ENCODE peak calls at places on chromosomes 7 and 10, in ten cellular contexts. I is colonic mucosa, L is fibroblast of lung, Z is right cardiac atrium, R is AG10803, E is A549, D is psoas muscle, S is AG09309, A is pancreas, C is fibroblast of pulmonary artery. P is an unnamed sample.

GRCh38 chr7:86991093-86991769 is 68.2 kb downstream of the ELAPOR2 start:
- DNase-seq in I (no peak), L (no peak), Z (no peak), R (no peak), E (no peak), D (no peak), S (no peak), A (no peak), C (no peak), P (no peak)

GRCh38 chr7:128904381-128905197 is 5.9 kb downstream of the KCP start:
- DNase-seq in I (no peak), L (peak), Z (no peak), R (peak), E (peak), D (no peak), S (no peak), A (peak), C (peak), P (no peak)

GRCh38 chr7:17516768-17517167 is 218.3 kb downstream of the AHR start:
- DNase-seq in I (no peak), L (peak), Z (no peak), R (peak), E (no peak), D (no peak), S (peak), A (no peak), C (no peak), P (no peak)

GRCh38 chr10:909831-910230 is 21.7 kb downstream of the LARP4B start:
- DNase-seq in I (no peak), L (peak), Z (no peak), R (peak), E (no peak), D (no peak), S (no peak), A (no peak), C (peak), P (no peak)

GRCh38 chr10:108036298-108036697 is 871.8 kb upstream of the SORCS1 start:
- DNase-seq in I (no peak), L (no peak), Z (no peak), R (no peak), E (no peak), D (no peak), S (no peak), A (no peak), C (no peak), P (no peak)

GRCh38 chr7:77393261-77393660 is 22.9 kb downstream of the GSAP start:
- DNase-seq in I (no peak), L (no peak), Z (no peak), R (no peak), E (peak), D (no peak), S (no peak), A (no peak), C (no peak), P (no peak)

GRCh38 chr7:111516612-111517011 is 45.7 kb downstream of the IMMP2L start:
- DNase-seq in I (no peak), L (peak), Z (no peak), R (no peak), E (peak), D (no peak), S (no peak), A (no peak), C (no peak), P (no peak)

GRCh38 chr7:30038182-30038980 is 10.2 kb downstream of the PLEKHA8 start:
- DNase-seq in I (no peak), L (no peak), Z (no peak), R (peak), E (no peak), D (no peak), S (no peak), A (no peak), C (no peak), P (no peak)

GRCh38 chr10:48514263-48514662 is 90.6 kb downstream of the ARHGAP22 start:
- DNase-seq in I (no peak), L (no peak), Z (no peak), R (no peak), E (no peak), D (no peak), S (no peak), A (no peak), C (no peak), P (no peak)

GRCh38 chr7:73452999-73453635 is 19.5 kb downstream of the FZD9 start:
- DNase-seq in I (no peak), L (no peak), Z (no peak), R (no peak), E (no peak), D (no peak), S (no peak), A (no peak), C (no peak), P (no peak)

GRCh38 chr7:97025130-97025499 is 484 bp upstream of the DLX5 start:
- DNase-seq in I (no peak), L (no peak), Z (no peak), R (no peak), E (no peak), D (no peak), S (no peak), A (no peak), C (no peak), P (no peak)

GRCh38 chr10:782751-783648 is 93.5 kb upstream of the DIP2C start:
- DNase-seq in I (peak), L (no peak), Z (no peak), R (no peak), E (no peak), D (no peak), S (no peak), A (no peak), C (no peak), P (no peak)

GRCh38 chr10:90923111-90923731 is 2.3 kb upstream of the ANKRD1 start:
- DNase-seq in I (no peak), L (no peak), Z (no peak), R (no peak), E (no peak), D (no peak), S (no peak), A (no peak), C (no peak), P (no peak)

GRCh38 chr7:8435120-8435519 is 1.7 kb downstream of the NXPH1 start:
- DNase-seq in I (no peak), L (no peak), Z (no peak), R (no peak), E (no peak), D (no peak), S (no peak), A (no peak), C (no peak), P (no peak)

GRCh38 chr7:102024769-102025391 is 207.5 kb downstream of the CUX1 start:
- DNase-seq in I (peak), L (no peak), Z (peak), R (no peak), E (peak), D (no peak), S (no peak), A (no peak), C (no peak), P (no peak)

GRCh38 chr10:45155784-45156183 is 155.1 kb downstream of the ZNF22 start:
- DNase-seq in I (no peak), L (no peak), Z (no peak), R (no peak), E (no peak), D (no peak), S (no peak), A (no peak), C (no peak), P (no peak)

GRCh38 chr7:100101016-100101862 is at the start of the genes AP4M1 and MCM7:
- DNase-seq in I (peak), L (peak), Z (peak), R (peak), E (peak), D (peak), S (peak), A (peak), C (peak), P (peak)

GRCh38 chr10:130020651-130021372 is 56.7 kb upstream of the EBF3 start:
- DNase-seq in I (no peak), L (no peak), Z (no peak), R (peak), E (no peak), D (no peak), S (no peak), A (no peak), C (peak), P (no peak)

GRCh38 chr7:101594790-101595189 is 34.3 kb downstream of the MYL10 start:
- DNase-seq in I (no peak), L (no peak), Z (no peak), R (no peak), E (no peak), D (no peak), S (no peak), A (no peak), C (no peak), P (no peak)

GRCh38 chr7:23394828-23395227 is 75.5 kb downstream of the IGF2BP3 start:
- DNase-seq in I (no peak), L (peak), Z (no peak), R (peak), E (no peak), D (no peak), S (no peak), A (no peak), C (no peak), P (no peak)

GRCh38 chr7:41311301-41311700 is 391.6 kb downstream of the INHBA start:
- DNase-seq in I (no peak), L (no peak), Z (no peak), R (no peak), E (no peak), D (no peak), S (no peak), A (no peak), C (no peak), P (no peak)

GRCh38 chr10:58475322-58476277 is 37.1 kb upstream of the BICC1 start:
- DNase-seq in I (no peak), L (peak), Z (no peak), R (peak), E (no peak), D (no peak), S (no peak), A (no peak), C (peak), P (no peak)

GRCh38 chr7:112830769-112831168 is 40.6 kb upstream of the TMEM168 start:
- DNase-seq in I (no peak), L (no peak), Z (no peak), R (no peak), E (no peak), D (no peak), S (no peak), A (no peak), C (no peak), P (no peak)

GRCh38 chr7:47936323-47936722 is 11.9 kb downstream of the PKD1L1 start:
- DNase-seq in I (no peak), L (no peak), Z (no peak), R (no peak), E (no peak), D (no peak), S (no peak), A (no peak), C (no peak), P (no peak)

GRCh38 chr7:28956608-28957063 is 1.5 kb downstream of the TRIL start:
- DNase-seq in I (peak), L (peak), Z (peak), R (no peak), E (peak), D (peak), S (no peak), A (peak), C (peak), P (no peak)

GRCh38 chr10:132065491-132066105 is at the start of gene JAKMIP3:
- DNase-seq in I (peak), L (peak), Z (peak), R (peak), E (peak), D (peak), S (peak), A (peak), C (peak), P (peak)

GRCh38 chr10:130436633-130437032 is 300.4 kb downstream of the GLRX3 start:
- DNase-seq in I (no peak), L (no peak), Z (no peak), R (no peak), E (no peak), D (no peak), S (no peak), A (no peak), C (no peak), P (no peak)

GRCh38 chr10:73774637-73775036 is 7.2 kb upstream of the CHCHD1 start:
- DNase-seq in I (no peak), L (peak), Z (no peak), R (peak), E (peak), D (no peak), S (no peak), A (no peak), C (peak), P (no peak)

GRCh38 chr10:121310151-121310711 is 288.0 kb downstream of the FGFR2 start:
- DNase-seq in I (no peak), L (peak), Z (no peak), R (no peak), E (no peak), D (no peak), S (no peak), A (no peak), C (no peak), P (no peak)

GRCh38 chr10:99612167-99612831 is 7.9 kb downstream of the SLC25A28 start:
- DNase-seq in I (peak), L (peak), Z (no peak), R (peak), E (peak), D (no peak), S (peak), A (no peak), C (peak), P (peak)

GRCh38 chr7:119724041-119724792 is 548.8 kb upstream of the KCND2 start:
- DNase-seq in I (no peak), L (no peak), Z (no peak), R (no peak), E (no peak), D (no peak), S (no peak), A (no peak), C (no peak), P (no peak)

GRCh38 chr7:142418316-142418715 is 160.5 kb upstream of the PRSS58 start:
- DNase-seq in I (no peak), L (no peak), Z (no peak), R (no peak), E (no peak), D (no peak), S (no peak), A (no peak), C (no peak), P (no peak)

GRCh38 chr7:34751725-34752643 is 94.0 kb downstream of the NPSR1 start:
- DNase-seq in I (no peak), L (no peak), Z (no peak), R (no peak), E (no peak), D (no peak), S (no peak), A (no peak), C (no peak), P (no peak)

GRCh38 chr7:94012748-94013147 is 8.6 kb upstream of the BET1 start:
- DNase-seq in I (no peak), L (no peak), Z (no peak), R (no peak), E (peak), D (no peak), S (no peak), A (no peak), C (no peak), P (no peak)

GRCh38 chr10:84845628-84846261 is 517.4 kb downstream of the CCSER2 start:
- DNase-seq in I (no peak), L (no peak), Z (no peak), R (no peak), E (peak), D (no peak), S (no peak), A (no peak), C (no peak), P (no peak)

GRCh38 chr7:84092207-84092606 is 102.4 kb downstream of the SEMA3A start:
- DNase-seq in I (no peak), L (no peak), Z (no peak), R (no peak), E (peak), D (no peak), S (no peak), A (no peak), C (peak), P (no peak)

GRCh38 chr10:30528427-30528782 is 94.4 kb downstream of the MAP3K8 start:
- DNase-seq in I (no peak), L (no peak), Z (no peak), R (no peak), E (no peak), D (no peak), S (no peak), A (no peak), C (no peak), P (no peak)

DNA sequence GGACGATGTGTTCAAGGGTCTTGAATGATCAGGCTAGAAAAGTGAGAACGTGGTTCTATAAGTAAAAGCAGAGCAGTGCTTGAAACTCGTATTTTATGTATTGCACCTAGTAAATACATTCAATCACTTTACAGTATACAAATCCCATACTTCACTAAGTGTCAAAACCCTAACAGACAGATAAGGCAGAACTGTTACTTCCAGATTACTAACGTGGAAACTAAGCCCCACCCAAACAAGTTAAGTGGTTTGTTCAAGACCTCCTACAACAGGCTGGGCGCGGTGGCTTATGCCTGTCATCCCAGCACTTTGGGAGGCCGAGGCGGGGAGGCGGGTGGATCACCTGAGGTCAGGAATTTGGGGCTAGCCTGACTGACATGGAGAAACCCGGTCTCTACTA is 9.2 kb upstream of the MYO1G start:
- DNase-seq in I (no peak), L (no peak), Z (no peak), R (no peak), E (no peak), D (no peak), S (no peak), A (no peak), C (no peak), P (no peak)
- H3K4me3 ChIP-seq in I (no peak), L (no peak), Z (no peak), R (no peak), E (no peak), D (no peak), S (no peak), A (no peak), C (no peak), P (no peak)

GRCh38 chr10:95234951-95235350 is 40.9 kb downstream of the ACSM6 start:
- DNase-seq in I (no peak), L (no peak), Z (no peak), R (no peak), E (no peak), D (no peak), S (no peak), A (no peak), C (no peak), P (no peak)

GRCh38 chr10:95233377-95234034 is 39.5 kb downstream of the ACSM6 start:
- DNase-seq in I (no peak), L (no peak), Z (no peak), R (peak), E (no peak), D (no peak), S (no peak), A (no peak), C (no peak), P (no peak)

GRCh38 chr10:95225136-95225535 is 31.1 kb downstream of the ACSM6 start:
- DNase-seq in I (no peak), L (no peak), Z (no peak), R (no peak), E (no peak), D (no peak), S (no peak), A (no peak), C (no peak), P (no peak)

GRCh38 chr10:95235676-95236067 is 41.6 kb downstream of the ACSM6 start:
- DNase-seq in I (no peak), L (no peak), Z (no peak), R (no peak), E (no peak), D (no peak), S (no peak), A (no peak), C (no peak), P (no peak)

GRCh38 chr10:95229724-95230627 is 35.9 kb downstream of the ACSM6 start:
- DNase-seq in I (no peak), L (peak), Z (no peak), R (peak), E (peak), D (no peak), S (peak), A (no peak), C (peak), P (peak)
- H3K4me3 ChIP-seq in I (no peak), L (peak), Z (peak), R (no peak), E (no peak), D (no peak), S (no peak), A (no peak), C (no peak), P (no peak)

GRCh38 chr10:28721318-28721717 is 44.0 kb downstream of the BAMBI start:
- DNase-seq in I (no peak), L (no peak), Z (no peak), R (no peak), E (no peak), D (no peak), S (no peak), A (no peak), C (no peak), P (no peak)
- H3K4me3 ChIP-seq in I (no peak), L (no peak), Z (no peak), R (no peak), E (no peak), D (no peak), S (no peak), A (no peak), C (no peak), P (no peak)

DNA sequence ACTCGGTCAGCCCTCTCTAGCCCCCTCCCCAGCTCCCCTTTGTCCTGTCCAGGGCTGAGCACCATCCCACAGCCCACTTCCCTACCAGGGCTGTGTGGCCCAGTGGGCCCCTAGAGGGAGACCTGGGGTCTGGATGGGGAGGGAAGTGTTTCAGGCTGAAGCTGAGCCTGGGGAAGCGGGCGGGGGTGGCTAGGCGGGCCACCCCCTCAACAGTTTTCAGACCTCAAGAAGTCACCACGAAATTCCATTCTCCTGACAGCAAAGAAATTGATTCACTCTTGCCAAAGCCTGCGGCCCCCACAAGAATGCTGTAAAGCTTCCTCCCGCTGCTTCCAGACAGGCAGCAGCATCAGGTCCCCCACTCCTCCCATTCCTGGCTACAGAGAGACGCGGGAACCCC is 2.6 kb upstream of the LFNG start:
- DNase-seq in I (no peak), L (peak), Z (no peak), R (peak), E (no peak), D (no peak), S (peak), A (no peak), C (peak), P (peak)
- H3K4me3 ChIP-seq in I (no peak), L (no peak), Z (no peak), R (no peak), E (no peak), D (no peak), S (no peak), A (no peak), C (no peak), P (no peak)

GRCh38 chr10:76727009-76727408 is 910.6 kb downstream of the KCNMA1 start:
- DNase-seq in I (no peak), L (no peak), Z (no peak), R (no peak), E (no peak), D (no peak), S (no peak), A (no peak), C (no peak), P (no peak)

GRCh38 chr10:76729804-76730203 is 907.8 kb downstream of the KCNMA1 start:
- DNase-seq in I (no peak), L (no peak), Z (no peak), R (no peak), E (no peak), D (no peak), S (no peak), A (no peak), C (no peak), P (no peak)

GRCh38 chr10:76721891-76722505 is 915.6 kb downstream of the KCNMA1 start:
- DNase-seq in I (no peak), L (peak), Z (no peak), R (no peak), E (no peak), D (no peak), S (no peak), A (no peak), C (no peak), P (no peak)

GRCh38 chr10:76719021-76719420 is 918.6 kb downstream of the KCNMA1 start:
- DNase-seq in I (no peak), L (no peak), Z (no peak), R (no peak), E (no peak), D (no peak), S (no peak), A (no peak), C (no peak), P (no peak)

GRCh38 chr10:76723781-76724336 is 913.7 kb downstream of the KCNMA1 start:
- DNase-seq in I (no peak), L (no peak), Z (no peak), R (no peak), E (no peak), D (no peak), S (no peak), A (no peak), C (no peak), P (no peak)
- H3K4me3 ChIP-seq in I (no peak), L (no peak), Z (no peak), R (no peak), E (no peak), D (no peak), S (no peak), A (no peak), C (no peak), P (no peak)

GRCh38 chr7:153258686-153259085 is 499.1 kb downstream of the ACTR3B start:
- DNase-seq in I (no peak), L (no peak), Z (no peak), R (no peak), E (no peak), D (no peak), S (no peak), A (no peak), C (no peak), P (no peak)
- H3K4me3 ChIP-seq in I (no peak), L (no peak), Z (no peak), R (no peak), E (no peak), D (no peak), S (no peak), A (no peak), C (no peak), P (no peak)